ENCODE peak calls at places on chromosomes 4 and X, in four cellular contexts. O, R, B and K are unnamed samples.

GRCh38 chr4:153792007-153792892 is 3.4 kb upstream of the SFRP2 start:
- DNase-seq in O (no peak), R (no peak), B (peak), K (peak)

GRCh38 chr4:22984390-22984789 is 291.7 kb downstream of the GBA3 start:
- DNase-seq in O (no peak), R (no peak), B (no peak), K (no peak)

GRCh38 chr4:180335571-180335970 is 1907.6 kb upstream of the TENM3 start:
- DNase-seq in O (no peak), R (no peak), B (no peak), K (no peak)

GRCh38 chr4:53816561-53816960 is 225.3 kb upstream of the LNX1 start:
- DNase-seq in O (no peak), R (no peak), B (no peak), K (no peak)

GRCh38 chr4:139330283-139330682 is 28.0 kb upstream of the NDUFC1 start:
- DNase-seq in O (no peak), R (no peak), B (no peak), K (no peak)

GRCh38 chr4:25955705-25956104 is 41.7 kb downstream of the SMIM20 start:
- DNase-seq in O (no peak), R (no peak), B (no peak), K (no peak)

GRCh38 chr4:70704333-70705145 is 16.2 kb downstream of the UTP3 start:
- DNase-seq in O (peak), R (peak), B (peak), K (peak)

GRCh38 chr4:24229976-24230375 is 340.1 kb upstream of the PPARGC1A start:
- DNase-seq in O (no peak), R (no peak), B (no peak), K (no peak)

GRCh38 chr4:145808848-145809512 is 129.0 kb downstream of the C4orf51 start:
- DNase-seq in O (no peak), R (no peak), B (no peak), K (no peak)

GRCh38 chrX:115978068-115978467 is 192.5 kb upstream of the AGTR2 start:
- DNase-seq in O (no peak), R (no peak), B (no peak), K (no peak)

GRCh38 chrX:23623797-23624196 is 43.5 kb upstream of the PRDX4 start:
- DNase-seq in O (no peak), R (no peak), B (no peak), K (no peak)

GRCh38 chrX:39749135-39749534 is 348.6 kb downstream of the BCOR start:
- DNase-seq in O (no peak), R (no peak), B (no peak), K (no peak)

GRCh38 chr4:80221161-80221560 is 23.9 kb downstream of the PRDM8 start:
- DNase-seq in O (no peak), R (peak), B (no peak), K (no peak)

GRCh38 chr4:184292877-184293276 is 75.2 kb upstream of the ENPP6 start:
- DNase-seq in O (no peak), R (no peak), B (no peak), K (no peak)

GRCh38 chrX:150625107-150625506 is 56.7 kb downstream of the MTM1 start:
- DNase-seq in O (no peak), R (no peak), B (no peak), K (no peak)

GRCh38 chrX:150255441-150256296 is 107.4 kb upstream of the MAMLD1 start:
- DNase-seq in O (no peak), R (no peak), B (no peak), K (no peak)

GRCh38 chrX:16610121-16610565 is 39.8 kb upstream of the S100G start:
- DNase-seq in O (no peak), R (no peak), B (no peak), K (no peak)

GRCh38 chr4:3401436-3402171 is 40.2 kb upstream of the HGFAC start:
- DNase-seq in O (no peak), R (no peak), B (no peak), K (no peak)

GRCh38 chrX:23820235-23820782 is 37.3 kb downstream of the SAT1 start:
- DNase-seq in O (no peak), R (no peak), B (no peak), K (no peak)

GRCh38 chr4:4479366-4479765 is 62.5 kb downstream of the STX18 start:
- DNase-seq in O (no peak), R (no peak), B (no peak), K (no peak)

GRCh38 chr4:158914178-158914577 is 145.4 kb downstream of the FNIP2 start:
- DNase-seq in O (no peak), R (no peak), B (no peak), K (no peak)

GRCh38 chr4:151034829-151035228 is 19.7 kb upstream of the LRBA start:
- DNase-seq in O (no peak), R (peak), B (no peak), K (no peak)

GRCh38 chrX:132023896-132024386 is 839 bp downstream of the STK26 start:
- DNase-seq in O (peak), R (no peak), B (peak), K (peak)

GRCh38 chr4:159358226-159358625 is 255.3 kb downstream of the RAPGEF2 start:
- DNase-seq in O (no peak), R (no peak), B (no peak), K (no peak)

GRCh38 chrX:101799387-101799786 is 132.4 kb downstream of the ZMAT1 start:
- DNase-seq in O (peak), R (peak), B (peak), K (peak)

GRCh38 chr4:26441110-26441509 is 49.2 kb downstream of the CCKAR start:
- DNase-seq in O (no peak), R (no peak), B (no peak), K (no peak)